ENCODE peak calls at places on chromosome 1, in four cellular contexts. J, C, Y and G are unnamed samples.

GRCh38 chr1:84266748-84267147 is 34.8 kb upstream of the SAMD13 start:
- DNase-seq in J (no peak), C (no peak), Y (no peak), G (no peak)

GRCh38 chr1:246785536-246786111 is 61.4 kb downstream of the SCCPDH start:
- DNase-seq in J (peak; percentile 31), C (no peak), Y (no peak), G (no peak)

GRCh38 chr1:166122873-166123466 is 43.8 kb downstream of the FAM78B start:
- DNase-seq in J (no peak), C (no peak), Y (no peak), G (no peak)

GRCh38 chr1:67791686-67792475 is 41.4 kb downstream of the GNG12 start:
- DNase-seq in J (peak; percentile 93), C (no peak), Y (no peak), G (peak; percentile 87)

GRCh38 chr1:210252621-210253041 is 20.0 kb downstream of the SERTAD4 start:
- DNase-seq in J (no peak), C (no peak), Y (no peak), G (no peak)

GRCh38 chr1:57707631-57708030 is 283.8 kb upstream of the DAB1 start:
- DNase-seq in J (no peak), C (no peak), Y (no peak), G (no peak)

GRCh38 chr1:156356262-156356874 is 12.6 kb upstream of the RHBG start:
- DNase-seq in J (no peak), C (no peak), Y (no peak), G (no peak)

GRCh38 chr1:9425859-9426258 is 113.4 kb upstream of the SLC25A33 start:
- DNase-seq in J (no peak), C (no peak), Y (no peak), G (no peak)

GRCh38 chr1:214331827-214332423 is 51.0 kb downstream of the SMYD2 start:
- DNase-seq in J (peak; percentile 32), C (peak; percentile 89), Y (no peak), G (peak; percentile 33)

GRCh38 chr1:85611856-85612255 is 31.3 kb downstream of the CCN1 start:
- DNase-seq in J (peak; percentile 100), C (no peak), Y (no peak), G (no peak)

GRCh38 chr1:63674238-63674864 is 81.1 kb downstream of the PGM1 start:
- DNase-seq in J (peak; percentile 93), C (peak; percentile 46), Y (no peak), G (peak; percentile 74)

GRCh38 chr1:40997096-40997495 is 17.6 kb downstream of the CTPS1 start:
- DNase-seq in J (no peak), C (no peak), Y (no peak), G (no peak)

GRCh38 chr1:98988906-98989603 is 15.6 kb downstream of the PLPPR5 start:
- DNase-seq in J (peak; percentile 15), C (no peak), Y (peak; percentile 2), G (no peak)

GRCh38 chr1:23224721-23225648 is 7.7 kb upstream of the HTR1D start:
- DNase-seq in J (peak; percentile 64), C (no peak), Y (no peak), G (peak; percentile 78)

GRCh38 chr1:21935891-21936365 is 1.2 kb downstream of the HSPG2 start:
- DNase-seq in J (no peak), C (peak; percentile 57), Y (no peak), G (peak; percentile 44)

GRCh38 chr1:21932127-21932526 is 5.0 kb downstream of the HSPG2 start:
- DNase-seq in J (peak; percentile 86), C (no peak), Y (no peak), G (peak; percentile 72)

GRCh38 chr1:21935393-21935804 is 1.7 kb downstream of the HSPG2 start:
- DNase-seq in J (peak; percentile 47), C (no peak), Y (no peak), G (peak; percentile 45)

GRCh38 chr1:21931171-21932093 is 5.7 kb downstream of the HSPG2 start:
- DNase-seq in J (peak; percentile 88), C (peak; percentile 44), Y (no peak), G (peak; percentile 70)

DNA sequence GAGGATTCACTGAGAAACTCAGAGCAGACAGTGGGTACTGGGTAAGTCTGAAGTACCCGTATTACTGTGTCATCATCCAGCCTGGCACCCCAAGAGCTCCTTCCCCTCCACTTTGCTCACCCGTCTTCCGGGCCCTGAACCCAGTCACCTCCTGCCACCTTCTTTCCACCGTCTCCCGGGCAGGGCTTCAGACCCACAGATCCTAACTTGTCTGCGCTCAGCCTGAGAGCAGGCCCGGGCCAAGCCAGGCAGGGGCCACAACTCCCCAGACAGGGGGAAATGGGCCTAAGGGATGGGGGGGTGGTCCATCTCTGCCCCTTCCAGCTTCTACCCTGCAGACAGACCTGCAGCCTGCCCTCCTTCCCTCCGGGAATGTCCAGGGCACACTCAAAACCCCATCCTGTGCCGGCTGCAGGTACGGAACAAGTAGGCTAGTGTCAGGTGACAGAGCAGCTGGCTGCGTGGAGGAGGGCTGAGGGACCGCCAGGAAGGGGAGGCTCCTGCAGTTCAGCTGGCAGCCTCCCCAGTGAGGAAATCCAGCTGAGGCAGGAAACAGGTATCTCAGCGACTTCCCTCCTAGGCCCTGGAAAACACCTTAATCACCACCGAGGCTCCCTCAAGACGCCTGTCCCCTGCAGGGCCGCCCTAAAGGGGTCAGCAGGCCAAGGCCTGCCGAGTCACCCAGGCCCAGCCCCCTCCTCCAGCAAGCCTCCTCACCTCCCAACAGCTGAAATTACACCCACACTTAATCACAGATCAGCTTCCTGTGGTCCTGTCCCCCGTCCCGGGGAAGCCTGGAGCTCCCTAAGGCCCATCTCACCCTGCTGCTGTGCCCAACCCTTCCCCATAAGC is 3.5 kb downstream of the HSPG2 start:
- DNase-seq in J (no peak), C (no peak), Y (no peak), G (peak; percentile 86)
- TF ChIP-seq POLR2A in J (no peak), C (no peak), Y (no peak), G (peak; percentile 64)

GRCh38 chr1:204844326-204844725 is 26.3 kb upstream of the NFASC start:
- DNase-seq in J (no peak), C (no peak), Y (no peak), G (no peak)
- TF ChIP-seq FOS in J (no peak), C (no peak), Y (no peak), G (no peak)

DNA sequence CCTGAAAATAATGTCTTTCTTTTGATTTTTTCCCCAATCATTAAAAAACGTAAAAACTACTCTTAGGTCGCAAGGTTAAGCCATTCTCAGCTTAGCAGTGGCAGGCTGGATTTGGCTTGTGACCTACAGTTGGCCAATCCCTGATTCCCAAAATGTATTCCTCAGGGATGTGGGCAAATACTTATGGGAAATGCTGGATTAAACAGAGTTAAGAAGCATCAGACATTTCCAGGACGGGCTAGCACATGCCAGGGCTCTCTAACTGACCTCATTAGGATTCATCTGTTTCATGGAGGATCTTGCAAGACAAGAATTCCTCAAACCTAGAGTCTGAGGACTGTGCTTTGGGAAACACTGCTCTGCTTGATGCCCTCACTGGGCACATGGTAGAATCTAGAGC is 982 bp upstream of the IL24 start:
- DNase-seq in J (no peak), C (no peak), Y (no peak), G (no peak)
- TF ChIP-seq POLR2A in J (no peak), C (no peak), Y (no peak), G (no peak)

GRCh38 chr1:30371888-30372791 is 351.2 kb downstream of the MATN1 start:
- DNase-seq in J (no peak), C (no peak), Y (no peak), G (no peak)
- TF ChIP-seq FOS in J (no peak), C (no peak), Y (no peak), G (no peak)

DNA sequence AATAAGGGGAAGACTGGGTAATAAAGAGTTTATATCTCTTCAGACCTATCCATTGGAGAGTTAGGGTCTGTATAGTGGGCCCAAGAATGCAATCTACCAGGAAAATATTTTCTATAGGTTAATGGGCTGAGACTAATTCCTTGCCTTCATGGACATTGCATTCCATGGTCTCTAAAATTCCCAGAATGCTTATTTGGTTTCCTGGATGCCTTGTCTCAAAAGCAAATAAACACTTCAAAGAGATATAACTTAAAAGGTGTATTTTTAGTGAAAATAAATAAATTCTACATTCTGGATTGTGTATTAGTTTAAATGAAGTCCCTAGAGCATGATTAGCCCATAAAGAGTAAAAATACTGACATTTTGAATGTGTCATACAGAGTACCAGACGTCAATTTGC is 550.1 kb upstream of the PKN2 start:
- DNase-seq in J (no peak), C (no peak), Y (no peak), G (no peak)
- TF ChIP-seq POLR2A in J (no peak), C (no peak), Y (no peak), G (no peak)

DNA sequence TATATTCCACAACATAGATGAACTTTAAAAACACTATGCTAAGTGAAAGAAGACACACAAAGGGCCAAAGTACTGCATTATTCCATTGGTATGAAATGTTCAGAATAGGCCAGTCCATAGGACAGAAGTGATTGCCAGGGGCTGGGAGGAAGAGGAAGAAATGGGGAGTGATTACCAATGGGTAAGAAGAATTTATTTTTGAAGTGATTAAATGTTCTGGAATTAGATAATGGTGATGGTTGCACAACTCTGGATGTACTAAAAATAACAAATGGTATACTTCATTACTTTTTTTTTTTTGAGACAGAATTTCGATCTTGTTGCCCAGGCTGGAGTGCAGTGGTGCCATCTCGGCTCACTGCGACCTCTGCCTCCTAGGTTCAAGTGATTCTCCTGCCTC is 61.7 kb downstream of the CHD5 start:
- DNase-seq in J (peak; percentile 24), C (no peak), Y (no peak), G (no peak)
- TF ChIP-seq FOS in J (no peak), C (no peak), Y (no peak), G (no peak)

DNA sequence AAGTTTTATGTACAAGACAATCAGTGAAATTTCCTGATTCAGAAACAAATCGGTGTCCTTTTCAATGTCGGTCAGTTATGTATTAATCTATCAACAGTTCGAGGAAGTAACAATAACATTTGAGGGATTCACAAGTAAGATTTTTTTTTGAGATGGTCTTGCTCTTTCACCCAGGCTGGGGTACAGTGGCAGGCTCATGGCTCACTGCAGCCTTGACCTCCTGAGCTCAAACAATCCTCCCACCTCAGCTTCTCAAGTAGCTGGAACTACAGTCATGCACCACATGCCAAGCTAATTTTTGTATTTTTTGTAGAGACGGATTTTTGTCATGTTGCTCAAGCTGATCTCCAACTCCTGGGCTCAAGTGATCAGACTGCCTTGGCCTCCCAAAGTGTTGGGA is 586.6 kb downstream of the PTPRU start:
- DNase-seq in J (no peak), C (no peak), Y (no peak), G (no peak)
- TF ChIP-seq POLR2A in J (no peak), C (no peak), Y (no peak), G (no peak)